ENCODE peak calls at places on chromosomes 4 and X, in five cellular contexts. A, K, G, S and Q are unnamed samples.

GRCh38 chr4:7781361-7781760 is 158.3 kb downstream of the AFAP1 start:
- DNase-seq in A (no peak), K (no peak), G (no peak), S (no peak), Q (no peak)

GRCh38 chr4:95068818-95069478 is 311.2 kb downstream of the BMPR1B start:
- DNase-seq in A (no peak), K (no peak), G (no peak), S (no peak), Q (no peak)

GRCh38 chr4:110049951-110050925 is 137.6 kb downstream of the EGF start:
- DNase-seq in A (no peak), K (peak), G (no peak), S (peak), Q (peak)

GRCh38 chrX:17613979-17614572 is 123.2 kb upstream of the SCML1 start:
- DNase-seq in A (no peak), K (no peak), G (no peak), S (no peak), Q (no peak)

GRCh38 chrX:40530471-40530870 is 50.3 kb upstream of the ATP6AP2 start:
- DNase-seq in A (no peak), K (no peak), G (no peak), S (no peak), Q (no peak)

GRCh38 chrX:11059923-11060322 is 51.2 kb upstream of the HCCS start:
- DNase-seq in A (no peak), K (no peak), G (no peak), S (no peak), Q (no peak)

GRCh38 chrX:18810416-18810815 is 103.0 kb downstream of the PPEF1 start:
- DNase-seq in A (no peak), K (no peak), G (no peak), S (no peak), Q (no peak)

GRCh38 chrX:13489451-13489850 is 80.0 kb upstream of the EGFL6 start:
- DNase-seq in A (peak), K (no peak), G (no peak), S (peak), Q (peak)

GRCh38 chr4:71270901-71271300 is 67.9 kb upstream of the SLC4A4 start:
- DNase-seq in A (no peak), K (no peak), G (no peak), S (no peak), Q (no peak)

GRCh38 chr4:73419106-73420038 is 15.3 kb downstream of the ALB start:
- DNase-seq in A (no peak), K (no peak), G (no peak), S (no peak), Q (no peak)

GRCh38 chr4:82630079-82630478 is 68.3 kb upstream of the TMEM150C start:
- DNase-seq in A (no peak), K (no peak), G (no peak), S (no peak), Q (no peak)

GRCh38 chrX:20374866-20375530 is 108.3 kb upstream of the RPS6KA3 start:
- DNase-seq in A (no peak), K (no peak), G (no peak), S (no peak), Q (no peak)

GRCh38 chr4:20195071-20195885 is 56.4 kb upstream of the SLIT2 start:
- DNase-seq in A (no peak), K (no peak), G (no peak), S (no peak), Q (peak)

GRCh38 chr4:101169044-101170014 is 178.0 kb downstream of the PPP3CA start:
- DNase-seq in A (peak), K (no peak), G (no peak), S (peak), Q (peak)

GRCh38 chr4:38166082-38166481 is 205.9 kb downstream of the PTTG2 start:
- DNase-seq in A (no peak), K (no peak), G (no peak), S (no peak), Q (no peak)

GRCh38 chr4:815464-816146 is 10.3 kb downstream of the CPLX1 start:
- DNase-seq in A (no peak), K (no peak), G (no peak), S (no peak), Q (no peak)

GRCh38 chrX:9279271-9279596 is 185.6 kb upstream of the TBL1X start:
- DNase-seq in A (no peak), K (no peak), G (no peak), S (no peak), Q (no peak)

GRCh38 chr4:7322166-7322991 is 112.4 kb downstream of the PSAPL1 start:
- DNase-seq in A (no peak), K (no peak), G (peak), S (no peak), Q (no peak)

DNA sequence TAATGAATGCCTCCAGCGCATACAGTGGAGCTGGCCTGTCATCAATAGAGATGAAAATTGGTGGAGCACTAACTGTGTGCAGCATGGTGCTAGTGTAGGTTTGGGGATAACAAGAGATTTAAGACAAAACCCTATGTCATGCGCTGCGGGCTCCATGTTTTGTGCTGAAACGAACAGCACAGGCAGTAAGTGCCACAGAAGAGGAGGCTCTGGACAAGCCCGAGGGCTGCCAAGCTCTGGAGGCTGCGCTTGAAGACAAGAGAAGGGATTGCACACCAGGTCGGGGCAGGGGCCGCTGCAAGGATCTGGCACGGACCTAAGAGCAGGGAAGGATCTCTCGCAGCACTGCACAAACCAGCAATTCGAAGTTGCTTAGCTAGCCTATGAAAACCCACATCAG is 35.5 kb downstream of the TENM3 start:
- DNase-seq in A (no peak), K (no peak), G (no peak), S (no peak), Q (no peak)
- H3K27ac ChIP-seq in A (no peak), K (no peak), G (no peak), S (no peak), Q (no peak)

GRCh38 chrX:129984196-129984962 is 1.9 kb downstream of the BCORL1 start:
- DNase-seq in A (no peak), K (no peak), G (peak), S (peak), Q (no peak)

GRCh38 chrX:129981752-129982299 is 609 bp upstream of the BCORL1 start:
- DNase-seq in A (no peak), K (no peak), G (peak), S (peak), Q (no peak)

GRCh38 chrX:129980540-129981206 is 1.8 kb upstream of the BCORL1 start:
- DNase-seq in A (no peak), K (no peak), G (peak), S (peak), Q (no peak)

GRCh38 chrX:129981207-129981553 is 1.3 kb upstream of the BCORL1 start:
- DNase-seq in A (no peak), K (no peak), G (no peak), S (no peak), Q (no peak)

GRCh38 chrX:129982300-129983246 is at the start of gene BCORL1:
- DNase-seq in A (peak), K (peak), G (peak), S (peak), Q (peak)
- H3K27ac ChIP-seq in A (no peak), K (no peak), G (peak), S (peak), Q (no peak)

DNA sequence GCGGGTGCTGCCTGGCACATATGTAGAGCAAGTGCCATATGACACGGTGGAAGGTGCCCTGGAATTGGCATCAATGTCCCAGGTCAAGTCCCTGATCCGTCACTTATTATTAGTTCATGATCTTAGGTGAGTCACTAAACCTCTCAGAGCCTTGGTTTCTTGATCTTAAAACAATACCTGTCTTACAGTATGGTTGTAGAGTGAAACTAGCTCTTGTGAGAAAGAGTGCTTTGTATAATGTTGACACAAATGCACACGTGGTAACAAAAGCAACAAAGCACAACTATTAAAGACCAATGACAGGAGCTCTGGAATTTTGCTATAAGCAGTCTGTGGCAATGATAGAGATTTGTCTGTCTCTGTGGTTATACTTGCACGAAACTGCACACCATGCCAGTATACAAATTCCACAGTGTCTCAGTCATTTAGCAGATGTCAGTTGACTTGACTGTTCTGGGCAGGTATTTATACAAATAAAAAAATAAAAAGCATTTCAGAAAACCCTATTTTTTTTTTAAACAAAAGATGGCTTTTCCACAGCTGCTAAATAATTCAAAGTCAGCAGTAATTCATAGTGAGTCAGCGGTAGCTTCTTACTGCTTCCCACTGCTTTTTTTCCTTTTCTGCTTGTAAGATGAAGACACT is 19.7 kb upstream of the ACSL1 start:
- DNase-seq in A (no peak), K (peak), G (no peak), S (no peak), Q (peak)
- H3K27ac ChIP-seq in A (no peak), K (peak), G (no peak), S (no peak), Q (peak)

DNA sequence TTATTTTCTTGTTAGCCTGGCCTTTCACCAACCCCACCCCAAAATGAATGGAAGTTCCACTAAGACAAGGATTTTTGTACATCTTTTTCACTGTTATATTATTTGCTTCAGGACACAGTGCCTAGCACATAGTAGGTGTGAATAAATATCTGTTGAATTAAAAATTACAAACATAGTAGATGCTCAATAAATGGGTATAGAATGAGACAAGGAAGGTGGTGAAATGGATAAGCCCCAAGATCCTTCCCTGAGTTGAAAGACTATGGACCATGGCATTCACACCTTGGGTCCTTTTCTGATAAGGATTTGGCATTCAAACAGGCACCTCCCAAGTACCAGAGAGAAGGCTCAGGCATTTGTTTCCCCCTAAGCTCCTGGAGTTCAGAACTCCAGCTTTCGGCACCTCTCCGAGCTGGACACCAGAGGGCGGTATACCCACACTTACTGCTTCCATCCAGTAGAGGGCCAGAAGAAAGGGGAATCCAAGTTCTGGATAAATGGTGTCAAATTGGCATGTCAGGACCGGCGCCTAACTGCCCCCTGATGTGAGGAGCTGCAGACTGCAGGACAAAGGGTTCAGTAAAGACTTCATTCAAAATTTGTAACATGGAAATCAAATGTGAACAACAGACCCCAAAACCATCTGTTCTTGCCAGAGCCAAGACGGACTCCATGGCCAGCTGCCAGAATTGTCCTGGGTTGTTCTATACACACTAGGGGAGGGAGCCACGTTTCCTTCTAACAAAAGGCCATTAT is 193.0 kb downstream of the GPC3 start:
- DNase-seq in A (peak), K (peak), G (peak), S (peak), Q (peak)
- H3K27ac ChIP-seq in A (no peak), K (no peak), G (no peak), S (no peak), Q (no peak)

DNA sequence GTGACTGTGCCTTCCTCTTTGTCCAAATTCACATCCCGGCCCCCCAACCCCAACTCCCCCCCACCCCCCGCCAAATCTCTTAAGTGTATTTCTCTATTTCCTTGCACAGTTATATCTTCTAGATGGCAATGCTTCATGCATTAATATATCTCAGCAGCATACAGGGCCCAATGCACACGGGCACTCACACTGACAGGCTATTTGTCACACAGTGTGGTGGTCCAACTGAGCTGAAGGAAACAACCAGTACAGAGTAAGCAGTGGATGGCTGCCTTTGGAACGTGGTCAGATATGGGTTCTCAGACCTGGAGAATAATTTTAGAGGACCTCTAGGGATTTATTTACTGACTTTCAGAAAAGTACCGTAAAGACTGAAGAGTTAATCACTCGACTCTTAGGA is 684 bp downstream of the EXOC1 start:
- DNase-seq in A (no peak), K (no peak), G (no peak), S (no peak), Q (no peak)
- H3K27ac ChIP-seq in A (peak), K (peak), G (peak), S (peak), Q (no peak)

DNA sequence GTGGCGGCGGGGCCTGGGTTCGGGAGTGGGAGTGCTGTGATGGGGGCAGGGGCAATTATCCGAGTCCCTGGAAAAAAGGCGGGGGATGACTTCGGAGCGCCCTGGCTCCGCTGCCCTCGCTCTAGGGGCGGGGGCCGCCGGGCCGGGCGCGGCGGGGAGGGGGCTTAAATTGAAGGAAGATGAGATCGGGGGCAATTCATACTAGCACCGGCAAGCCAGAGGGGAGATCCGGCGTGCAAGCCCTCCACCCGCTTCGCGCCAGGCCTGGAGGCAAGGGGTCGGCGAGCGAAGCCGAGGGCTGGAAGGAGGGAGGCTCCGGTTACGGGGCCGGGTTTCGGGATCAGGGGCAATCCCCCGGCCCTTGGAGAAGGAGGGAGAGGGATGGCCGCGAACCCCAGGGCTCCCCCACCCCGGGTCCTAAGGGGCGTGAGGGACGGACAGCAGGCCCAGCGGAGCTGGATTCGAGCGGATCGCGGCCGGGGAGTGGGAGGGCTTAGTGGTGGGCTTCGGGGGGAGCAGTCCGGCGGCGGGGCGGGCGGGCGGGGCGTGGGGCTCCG is 1.2 kb downstream of the BCORL1 start:
- DNase-seq in A (no peak), K (no peak), G (peak), S (peak), Q (no peak)
- H3K27ac ChIP-seq in A (no peak), K (no peak), G (no peak), S (no peak), Q (no peak)

GRCh38 chr4:52507774-52508173 is 151.3 kb downstream of the USP46 start:
- DNase-seq in A (no peak), K (no peak), G (no peak), S (peak), Q (no peak)

GRCh38 chr4:52510939-52511583 is 148.0 kb downstream of the USP46 start:
- DNase-seq in A (no peak), K (no peak), G (no peak), S (no peak), Q (no peak)

GRCh38 chr4:52512291-52512690 is 146.8 kb downstream of the USP46 start:
- DNase-seq in A (no peak), K (no peak), G (no peak), S (no peak), Q (no peak)

DNA sequence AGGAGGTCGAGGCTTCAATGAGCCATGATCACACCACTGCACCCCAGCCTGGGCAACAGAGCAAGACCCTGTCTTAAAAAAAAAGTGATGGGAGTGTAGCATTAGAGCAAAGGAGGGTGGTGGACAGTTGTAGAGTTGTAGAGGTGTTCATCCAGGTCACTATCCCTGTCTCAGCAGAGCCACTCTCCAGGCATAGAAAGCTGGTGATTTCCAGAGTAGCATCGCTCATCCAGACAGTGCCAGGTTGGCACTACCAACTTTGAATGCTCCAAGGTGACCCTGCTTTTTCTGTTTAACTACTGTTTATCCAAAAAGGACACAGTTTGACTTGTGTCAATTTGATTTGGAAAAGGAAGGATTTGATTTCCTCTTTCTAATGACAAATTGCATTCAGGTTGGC is 147.3 kb downstream of the USP46 start:
- DNase-seq in A (no peak), K (no peak), G (no peak), S (no peak), Q (no peak)
- H3K27ac ChIP-seq in A (peak), K (no peak), G (no peak), S (no peak), Q (no peak)

GRCh38 chr4:141642711-141643110 is 6.3 kb downstream of the IL15 start:
- DNase-seq in A (no peak), K (no peak), G (no peak), S (no peak), Q (no peak)
- H3K27ac ChIP-seq in A (no peak), K (no peak), G (peak), S (no peak), Q (no peak)

GRCh38 chrX:67544281-67544680 is 460 bp downstream of the AR start:
- DNase-seq in A (no peak), K (no peak), G (peak), S (peak), Q (peak)

GRCh38 chrX:67546496-67547423 is 2.9 kb downstream of the AR start:
- DNase-seq in A (no peak), K (no peak), G (peak), S (peak), Q (no peak)

GRCh38 chrX:67543818-67544217 is at the start of gene AR:
- DNase-seq in A (peak), K (peak), G (peak), S (peak), Q (peak)

GRCh38 chrX:67545772-67546495 is 2.1 kb downstream of the AR start:
- DNase-seq in A (no peak), K (no peak), G (peak), S (peak), Q (peak)

DNA sequence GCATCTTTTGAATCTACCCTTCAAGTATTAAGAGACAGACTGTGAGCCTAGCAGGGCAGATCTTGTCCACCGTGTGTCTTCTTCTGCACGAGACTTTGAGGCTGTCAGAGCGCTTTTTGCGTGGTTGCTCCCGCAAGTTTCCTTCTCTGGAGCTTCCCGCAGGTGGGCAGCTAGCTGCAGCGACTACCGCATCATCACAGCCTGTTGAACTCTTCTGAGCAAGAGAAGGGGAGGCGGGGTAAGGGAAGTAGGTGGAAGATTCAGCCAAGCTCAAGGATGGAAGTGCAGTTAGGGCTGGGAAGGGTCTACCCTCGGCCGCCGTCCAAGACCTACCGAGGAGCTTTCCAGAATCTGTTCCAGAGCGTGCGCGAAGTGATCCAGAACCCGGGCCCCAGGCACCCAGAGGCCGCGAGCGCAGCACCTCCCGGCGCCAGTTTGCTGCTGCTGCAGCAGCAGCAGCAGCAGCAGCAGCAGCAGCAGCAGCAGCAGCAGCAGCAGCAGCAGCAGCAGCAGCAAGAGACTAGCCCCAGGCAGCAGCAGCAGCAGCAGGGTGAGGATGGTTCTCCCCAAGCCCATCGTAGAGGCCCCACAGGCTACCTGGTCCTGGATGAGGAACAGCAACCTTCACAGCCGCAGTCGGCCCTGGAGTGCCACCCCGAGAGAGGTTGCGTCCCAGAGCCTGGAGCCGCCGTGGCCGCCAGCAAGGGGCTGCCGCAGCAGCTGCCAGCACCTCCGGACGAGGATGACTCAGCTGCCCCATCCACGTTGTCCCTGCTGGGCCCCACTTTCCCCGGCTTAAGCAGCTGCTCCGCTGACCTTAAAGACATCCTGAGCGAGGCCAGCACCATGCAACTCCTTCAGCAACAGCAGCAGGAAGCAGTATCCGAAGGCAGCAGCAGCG is 1.3 kb downstream of the AR start:
- DNase-seq in A (no peak), K (no peak), G (peak), S (peak), Q (peak)
- H3K27ac ChIP-seq in A (peak), K (peak), G (no peak), S (peak), Q (no peak)